ENCODE peak calls at places on chromosomes 12 and 14, in nine cellular contexts. W is IMR-90, V is Peyer's patch, H is lower leg skin, F is fibroblast of mammary gland, Q is HCT116, P is thyroid gland, T is GM12865, X is AG09309. B is an unnamed sample.

GRCh38 chr12:68790952-68791234 is 17.1 kb upstream of the MDM2 start:
- DNase-seq in W (no peak), V (no peak), H (no peak), F (no peak), Q (no peak), P (no peak), T (no peak), X (no peak), B (no peak)

GRCh38 chr12:14390885-14391530 is 25.5 kb downstream of the ATF7IP start:
- DNase-seq in W (no peak), V (no peak), H (no peak), F (no peak), Q (no peak), P (no peak), T (no peak), X (no peak), B (no peak)

GRCh38 chr12:89278862-89279261 is 73.4 kb downstream of the DUSP6 start:
- DNase-seq in W (no peak), V (no peak), H (no peak), F (no peak), Q (no peak), P (no peak), T (no peak), X (no peak), B (no peak)

GRCh38 chr12:106021516-106021915 is 117.2 kb downstream of the NUAK1 start:
- DNase-seq in W (no peak), V (no peak), H (no peak), F (no peak), Q (no peak), P (no peak), T (no peak), X (no peak), B (peak; percentile 75)

GRCh38 chr12:84910549-84911241 is 1.9 kb downstream of the SLC6A15 start:
- DNase-seq in W (no peak), V (no peak), H (no peak), F (peak; percentile 58), Q (no peak), P (no peak), T (no peak), X (no peak), B (peak; percentile 54)

GRCh38 chr14:78154827-78155226 is 15.3 kb upstream of the NRXN3 start:
- DNase-seq in W (no peak), V (no peak), H (no peak), F (no peak), Q (no peak), P (no peak), T (no peak), X (no peak), B (no peak)

GRCh38 chr12:111430418-111431353 is 25.0 kb downstream of the SH2B3 start:
- DNase-seq in W (no peak), V (peak; percentile 50), H (no peak), F (no peak), Q (no peak), P (no peak), T (peak; percentile 78), X (no peak), B (no peak)

GRCh38 chr14:36339817-36340216 is 19.4 kb upstream of the MBIP start:
- DNase-seq in W (no peak), V (no peak), H (no peak), F (no peak), Q (no peak), P (no peak), T (no peak), X (no peak), B (no peak)

GRCh38 chr14:75133597-75133996 is 6.7 kb upstream of the NEK9 start:
- DNase-seq in W (no peak), V (no peak), H (no peak), F (no peak), Q (no peak), P (no peak), T (no peak), X (no peak), B (no peak)

GRCh38 chr14:49546766-49547165 is 39.4 kb downstream of the RPS29 start:
- DNase-seq in W (no peak), V (no peak), H (no peak), F (peak; percentile 21), Q (no peak), P (no peak), T (no peak), X (no peak), B (no peak)

GRCh38 chr12:57483466-57483865 is 3.8 kb upstream of the ARHGAP9 start:
- DNase-seq in W (peak; percentile 69), V (no peak), H (no peak), F (no peak), Q (no peak), P (no peak), T (no peak), X (peak; percentile 20), B (peak; percentile 59)

GRCh38 chr14:100589071-100589759 is 2.0 kb upstream of the BEGAIN start:
- DNase-seq in W (no peak), V (peak; percentile 42), H (peak; percentile 61), F (no peak), Q (no peak), P (no peak), T (no peak), X (no peak), B (no peak)

GRCh38 chr14:75987201-75987970 is 1.8 kb downstream of the IFT43 start:
- DNase-seq in W (no peak), V (no peak), H (no peak), F (no peak), Q (no peak), P (no peak), T (no peak), X (no peak), B (no peak)

GRCh38 chr12:46963977-46964376 is 115.4 kb upstream of the PCED1B start:
- DNase-seq in W (no peak), V (no peak), H (no peak), F (peak; percentile 52), Q (no peak), P (peak; percentile 4), T (no peak), X (no peak), B (peak; percentile 65)
- H3K4me3 ChIP-seq in W (no peak overlapping the region), V (no peak overlapping the region), H (no peak overlapping the region), F (no peak overlapping the region), Q (peak overlapping the region; percentile 4), P (no peak overlapping the region), T (no peak overlapping the region), X (no peak overlapping the region), B (no peak overlapping the region)

DNA sequence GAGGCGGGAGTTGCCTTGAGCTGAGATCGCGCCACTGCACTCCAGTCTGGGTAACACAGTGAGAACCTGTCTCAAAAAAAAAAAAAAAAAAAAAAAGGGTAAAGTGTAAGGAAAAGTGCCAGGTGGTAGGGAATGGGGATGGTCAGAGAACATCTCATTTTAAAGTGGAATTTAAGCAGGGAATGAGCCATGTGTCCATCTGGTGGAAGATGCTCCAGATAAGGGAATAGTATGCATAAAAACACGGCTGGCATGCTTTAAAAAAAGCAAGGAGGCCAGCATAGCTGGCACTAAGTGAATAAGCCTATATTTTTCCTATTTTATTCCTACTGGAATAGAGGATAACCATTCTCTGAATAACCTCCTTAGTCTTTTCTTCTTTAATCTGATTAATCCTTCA is 33.7 kb downstream of the FAM186A start:
- DNase-seq in W (no peak), V (no peak), H (no peak), F (no peak), Q (no peak), P (no peak), T (no peak), X (no peak), B (no peak)
- TF ChIP-seq CTCF in W (no peak), V (no peak), H (no peak), F (no peak), Q (no peak), P (no peak), T (no peak), X (no peak), B (no peak)

DNA sequence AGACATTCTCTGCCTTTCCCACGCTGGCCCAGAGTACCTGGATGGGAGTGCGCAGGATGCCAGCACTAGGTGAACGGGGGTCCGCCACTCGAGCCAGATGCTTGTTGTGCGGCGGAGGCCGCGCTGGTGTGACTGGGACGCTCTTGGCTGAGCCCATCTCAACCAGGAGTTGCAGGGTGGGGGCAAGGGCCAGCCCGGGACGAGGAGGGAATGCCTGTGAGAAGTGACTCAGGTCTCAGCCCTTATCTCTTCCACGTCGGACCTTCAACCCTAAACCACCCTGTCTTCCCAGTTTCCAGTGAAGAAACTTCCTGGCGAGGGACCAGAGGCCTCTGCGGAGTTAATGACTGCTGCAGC is 312 bp downstream of the CDCA3 start:
- DNase-seq in W (no peak), V (peak; percentile 84), H (peak; percentile 91), F (no peak), Q (no peak), P (no peak), T (no peak), X (no peak), B (no peak)
- H3K4me3 ChIP-seq in W (peak overlapping the region; percentile 25), V (peak overlapping the region; percentile 74), H (no peak overlapping the region), F (peak overlapping the region; percentile 93), Q (peak overlapping the region; percentile 94), P (no peak overlapping the region), T (peak overlapping the region; percentile 73), X (peak overlapping the region; percentile 82), B (peak overlapping the region; percentile 68)

DNA sequence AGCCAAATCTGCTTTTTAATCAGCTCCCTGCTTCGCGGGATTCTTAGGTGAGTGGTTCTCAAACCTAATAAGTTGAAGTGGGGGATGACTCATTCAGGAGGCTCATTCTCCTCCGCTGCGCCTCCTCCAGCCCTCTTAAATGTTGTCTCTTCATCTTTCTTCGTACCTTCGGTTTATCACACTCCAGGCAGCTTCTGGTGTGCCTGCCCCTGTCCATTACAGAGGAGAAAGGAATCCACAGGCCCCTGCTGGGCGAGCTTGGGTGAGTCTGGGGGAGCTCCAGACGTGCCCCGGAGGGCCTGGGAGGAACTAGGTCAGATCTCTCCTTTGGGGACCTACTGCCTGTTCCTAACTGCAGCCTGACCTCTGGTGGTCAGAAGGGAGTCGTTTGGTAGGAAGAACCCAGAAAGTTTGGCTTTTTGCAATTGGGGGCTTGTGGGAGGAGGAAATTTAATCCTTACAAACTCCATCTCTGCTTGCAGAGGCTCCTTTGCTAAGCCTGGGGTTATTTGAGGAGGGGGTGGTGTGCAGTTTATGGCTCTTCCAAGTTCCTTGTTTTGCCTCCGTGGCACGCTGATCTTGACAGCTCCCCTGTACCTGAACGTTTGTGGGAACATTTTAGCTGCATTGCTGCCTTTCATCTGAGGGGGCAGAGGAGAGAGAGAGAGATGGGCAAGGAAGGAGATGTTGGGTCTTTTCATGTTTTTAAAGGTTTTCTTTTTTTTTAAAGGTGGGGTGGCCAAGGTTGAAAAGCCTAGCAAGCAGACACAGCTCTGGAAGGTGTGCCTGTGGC is 84.1 kb upstream of the GNG2 start:
- DNase-seq in W (peak; percentile 68), V (peak; percentile 48), H (peak; percentile 87), F (peak; percentile 83), Q (peak; percentile 44), P (peak; percentile 52), T (peak; percentile 74), X (no peak), B (peak; percentile 85)
- TF ChIP-seq CTCF in W (peak; percentile 73), V (peak; percentile 41), H (no peak), F (peak; percentile 84), Q (peak; percentile 76), P (peak; percentile 25), T (peak; percentile 66), X (peak; percentile 76), B (peak; percentile 87)

DNA sequence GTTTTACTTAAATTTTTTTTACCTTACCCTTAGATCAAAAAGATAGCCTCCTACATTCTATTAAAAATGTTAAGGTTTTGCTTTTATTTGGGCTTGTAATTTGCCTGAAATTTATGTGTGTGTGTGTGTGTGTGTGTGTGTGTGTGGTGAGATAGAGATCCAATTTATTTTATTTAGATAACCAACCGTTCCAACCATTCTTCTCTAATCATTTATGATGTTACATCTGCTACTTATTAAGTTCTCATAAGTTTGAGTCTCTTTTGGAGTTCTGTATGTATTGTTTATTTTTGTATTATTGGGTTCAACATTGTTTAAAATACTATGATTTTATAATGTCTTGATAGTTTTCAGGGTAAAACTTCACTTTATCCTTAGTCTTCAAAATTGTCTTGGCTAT is 70.6 kb upstream of the PAWR start:
- DNase-seq in W (peak; percentile 16), V (no peak), H (no peak), F (no peak), Q (no peak), P (no peak), T (no peak), X (no peak), B (no peak)
- H3K4me3 ChIP-seq in W (no peak overlapping the region), V (no peak overlapping the region), H (no peak overlapping the region), F (no peak overlapping the region), Q (no peak overlapping the region), P (no peak overlapping the region), T (no peak overlapping the region), X (no peak overlapping the region), B (no peak overlapping the region)

B was measured in fibroblast of pulmonary artery.